ENCODE peak calls at places on chromosome 18, in six cellular contexts. N is activated CD8-positive, alpha-beta memory T cell treated with anti-CD3 and anti-CD28 coated beads for 1 hour; R is NAMALWA; S is stimulated activated CD4-positive, alpha-beta T cell treated with anti-CD3 and anti-CD28 coated beads, Interleukin-4, amount 100 ng/mL, for 1 hour; P is esophagus squamous epithelium; J is NCI-H1417 treated with DMSO at 0.1 percent for 48 hours. W is an unnamed sample.

GRCh38 chr18:11496561-11497172 is 112.7 kb upstream of the SLC35G4 start:
- DNase-seq in N (no peak), R (no peak), S (no peak), P (no peak), J (no peak), W (no peak)

GRCh38 chr18:62485684-62486083 is 37.1 kb upstream of the ZCCHC2 start:
- DNase-seq in N (no peak), R (no peak), S (no peak), P (no peak), J (no peak), W (no peak)

GRCh38 chr18:12990128-12990485 is 1.1 kb upstream of the CEP192 start:
- DNase-seq in N (no peak), R (no peak), S (no peak), P (no peak), J (no peak), W (no peak)

GRCh38 chr18:11047156-11047555 is 102.2 kb downstream of the PIEZO2 start:
- DNase-seq in N (no peak), R (no peak), S (no peak), P (no peak), J (no peak), W (no peak)

GRCh38 chr18:73944715-73945114 is 202.9 kb downstream of the FBXO15 start:
- DNase-seq in N (no peak), R (no peak), S (no peak), P (no peak), J (no peak), W (no peak)

GRCh38 chr18:69789794-69790193 is 157.9 kb downstream of the CD226 start:
- DNase-seq in N (no peak), R (no peak), S (no peak), P (no peak), J (no peak), W (no peak)

GRCh38 chr18:69999671-70000070 is 52.0 kb upstream of the CD226 start:
- DNase-seq in N (no peak), R (no peak), S (no peak), P (no peak), J (no peak), W (no peak)

GRCh38 chr18:78713064-78713463 is 266.6 kb upstream of the SALL3 start:
- DNase-seq in N (no peak), R (peak; percentile 7), S (no peak), P (no peak), J (no peak), W (no peak)

GRCh38 chr18:29083545-29083944 is 906.6 kb upstream of the CDH2 start:
- DNase-seq in N (no peak), R (no peak), S (no peak), P (no peak), J (no peak), W (no peak)

GRCh38 chr18:21270453-21270852 is 28.4 kb downstream of the GREB1L start:
- DNase-seq in N (no peak), R (no peak), S (no peak), P (no peak), J (no peak), W (no peak)

GRCh38 chr18:304887-305529 is 37.2 kb upstream of the THOC1 start:
- DNase-seq in N (no peak), R (no peak), S (no peak), P (no peak), J (no peak), W (no peak)

GRCh38 chr18:13376298-13376840 is 157.8 kb downstream of the LDLRAD4 start:
- DNase-seq in N (no peak), R (no peak), S (peak; percentile 67), P (no peak), J (no peak), W (no peak)

GRCh38 chr18:33446604-33447003 is 6.1 kb upstream of the CCDC178 start:
- DNase-seq in N (no peak), R (no peak), S (no peak), P (no peak), J (no peak), W (no peak)

GRCh38 chr18:25230658-25231326 is 121.2 kb downstream of the ZNF521 start:
- DNase-seq in N (no peak), R (no peak), S (no peak), P (no peak), J (no peak), W (no peak)

GRCh38 chr18:48713302-48713701 is 174.5 kb downstream of the CTIF start:
- DNase-seq in N (no peak), R (no peak), S (no peak), P (no peak), J (no peak), W (no peak)

GRCh38 chr18:67509711-67510110 is 6.8 kb downstream of the DSEL start:
- DNase-seq in N (no peak), R (no peak), S (no peak), P (no peak), J (no peak), W (no peak)

GRCh38 chr18:58547864-58548263 is 81.0 kb downstream of the ALPK2 start:
- DNase-seq in N (no peak), R (no peak), S (no peak), P (no peak), J (no peak), W (no peak)

GRCh38 chr18:74005320-74006110 is 142.1 kb downstream of the FBXO15 start:
- DNase-seq in N (no peak), R (no peak), S (no peak), P (no peak), J (no peak), W (no peak)

GRCh38 chr18:43049021-43049420 is 66.5 kb downstream of the RIT2 start:
- DNase-seq in N (no peak), R (no peak), S (no peak), P (no peak), J (no peak), W (no peak)

GRCh38 chr18:67876866-67877265 is 360.3 kb upstream of the DSEL start:
- DNase-seq in N (no peak), R (no peak), S (no peak), P (no peak), J (no peak), W (no peak)

GRCh38 chr18:6729247-6730091 is at the start of gene ARHGAP28:
- DNase-seq in N (no peak), R (no peak), S (no peak), P (peak; percentile 3), J (no peak), W (peak; percentile 84)

GRCh38 chr18:13429884-13430510 is 211.4 kb downstream of the LDLRAD4 start:
- DNase-seq in N (no peak), R (no peak), S (no peak), P (no peak), J (no peak), W (no peak)

GRCh38 chr18:6010284-6010683 is 115.0 kb upstream of the TMEM200C start:
- DNase-seq in N (no peak), R (no peak), S (no peak), P (no peak), J (no peak), W (no peak)

GRCh38 chr18:2932247-2933181 is 80.4 kb downstream of the LPIN2 start:
- DNase-seq in N (no peak), R (peak; percentile 79), S (no peak), P (no peak), J (peak; percentile 3), W (no peak)

W was measured in NCI-H187.